ENCODE peak calls at places on chromosomes 3 and 15, in six cellular contexts. G, L, Y, N, Q and J are unnamed samples.

GRCh38 chr15:79682285-79682684 is 214.5 kb downstream of the MTHFS start:
- DNase-seq in L (no peak), N (no peak), G (peak; percentile 53), Y (peak; percentile 38), Q (no peak), J (no peak)

GRCh38 chr15:28956491-28956890 is 70.7 kb downstream of the APBA2 start:
- DNase-seq in G (no peak), Q (no peak), N (peak; percentile 29), Y (no peak), L (no peak), J (no peak)

GRCh38 chr3:188345223-188345622 is 191.3 kb downstream of the LPP start:
- DNase-seq in Y (no peak), G (no peak), N (no peak), L (no peak), Q (no peak), J (no peak)

GRCh38 chr15:89143503-89144162 is 55.4 kb downstream of the ABHD2 start:
- DNase-seq in Q (no peak), Y (peak; percentile 40), G (peak; percentile 90), N (no peak), L (no peak), J (no peak)

GRCh38 chr3:115623414-115623868 is at the start of gene GAP43:
- DNase-seq in Y (peak; percentile 15), N (no peak), L (no peak), G (peak; percentile 35), Q (peak; percentile 49), J (peak; percentile 31)

GRCh38 chr15:64144565-64145281 is 6.8 kb upstream of the SNX22 start:
- DNase-seq in N (no peak), G (no peak), Y (no peak), Q (no peak), L (no peak), J (no peak)

GRCh38 chr3:60917136-60917535 is 334.1 kb downstream of the FHIT start:
- DNase-seq in N (no peak), L (no peak), Y (no peak), Q (peak; percentile 33), G (no peak), J (no peak)

GRCh38 chr15:60396964-60397771 is 618 bp downstream of the ANXA2 start:
- DNase-seq in Y (peak; percentile 78), L (peak; percentile 43), Q (peak; percentile 83), N (peak; percentile 89), G (no peak), J (peak; percentile 84)

GRCh38 chr3:135159848-135160247 is 364.8 kb downstream of the EPHB1 start:
- DNase-seq in Y (no peak), Q (no peak), N (no peak), G (no peak), L (no peak), J (no peak)

GRCh38 chr3:125593991-125594574 is 1.2 kb downstream of the OSBPL11 start:
- DNase-seq in Q (no peak), L (no peak), N (no peak), G (no peak), Y (peak; percentile 30), J (no peak)

GRCh38 chr3:58560771-58561311 is 16.4 kb downstream of the FAM107A start:
- DNase-seq in N (no peak), G (peak; percentile 85), L (no peak), Y (peak; percentile 94), Q (peak; percentile 37), J (no peak)

GRCh38 chr3:32455609-32456428 is 46.8 kb downstream of the CMTM6 start:
- DNase-seq in Y (no peak), N (peak; percentile 62), Q (no peak), G (no peak), L (no peak), J (no peak)

GRCh38 chr3:100525753-100526612 is 33.6 kb downstream of the TMEM45A start:
- DNase-seq in Y (peak; percentile 81), G (no peak), N (no peak), L (no peak), Q (peak; percentile 21), J (no peak)

GRCh38 chr3:88005066-88005465 is 53.7 kb downstream of the CGGBP1 start:
- DNase-seq in Q (peak; percentile 12), G (no peak), N (no peak), L (no peak), Y (peak; percentile 66), J (no peak)

GRCh38 chr3:72274511-72275295 is 489.8 kb upstream of the PROK2 start:
- DNase-seq in G (peak; percentile 45), Y (no peak), L (no peak), Q (no peak), N (peak; percentile 76), J (peak; percentile 78)

GRCh38 chr3:172157566-172158258 is 118.3 kb downstream of the FNDC3B start:
- DNase-seq in Q (no peak), G (no peak), Y (no peak), N (no peak), L (no peak), J (no peak)

GRCh38 chr15:80991446-80991845 is 1.8 kb upstream of the MESD start:
- DNase-seq in N (peak; percentile 68), Q (no peak), G (peak; percentile 46), Y (peak; percentile 17), L (no peak), J (peak; percentile 60)

GRCh38 chr3:177479630-177480029 is 282.3 kb upstream of the TBL1XR1 start:
- DNase-seq in Y (no peak), L (no peak), G (no peak), Q (no peak), N (no peak), J (no peak)

GRCh38 chr3:44342191-44342790 is 3.7 kb downstream of the TCAIM start:
- DNase-seq in G (peak; percentile 45), L (no peak), N (no peak), Q (no peak), Y (no peak), J (no peak)

GRCh38 chr3:104990758-104991157 is 376.0 kb upstream of the ALCAM start:
- DNase-seq in G (no peak), N (no peak), Y (no peak), Q (no peak), L (no peak), J (no peak)

GRCh38 chr3:155778441-155778840 is 27.6 kb downstream of the C3orf33 start:
- DNase-seq in Y (no peak), G (no peak), N (no peak), Q (no peak), L (no peak), J (no peak)

GRCh38 chr3:183085634-183086390 is 13.5 kb downstream of the MCCC1 start:
- DNase-seq in Q (peak; percentile 41), Y (peak; percentile 39), L (no peak), G (no peak), N (no peak), J (no peak)

GRCh38 chr3:73604491-73604890 is 20.2 kb downstream of the PDZRN3 start:
- DNase-seq in L (no peak), Y (no peak), Q (no peak), N (no peak), G (no peak), J (no peak)

GRCh38 chr3:177106594-177106993 is 90.7 kb downstream of the TBL1XR1 start:
- DNase-seq in G (no peak), Y (no peak), L (no peak), N (no peak), Q (no peak), J (no peak)

GRCh38 chr15:47742334-47742733 is 25.0 kb downstream of the SEMA6D start:
- DNase-seq in N (no peak), Q (peak; percentile 82), L (no peak), G (no peak), Y (no peak), J (no peak)
- TF ChIP-seq CTCF in N (no peak), Q (no peak), L (no peak), G (no peak), Y (no peak), J (no peak)

GRCh38 chr3:152031321-152031720 is 157.9 kb downstream of the SUCNR1 start:
- DNase-seq in G (no peak), L (no peak), Y (no peak), N (no peak), Q (no peak), J (no peak)

GRCh38 chr3:152030320-152030719 is 156.9 kb downstream of the SUCNR1 start:
- DNase-seq in N (no peak), Y (no peak), G (no peak), Q (no peak), L (no peak), J (no peak)

GRCh38 chr3:152021951-152022461 is 148.6 kb downstream of the SUCNR1 start:
- DNase-seq in N (no peak), G (peak; percentile 1), Q (no peak), L (no peak), Y (peak; percentile 97), J (no peak)

GRCh38 chr3:152026033-152026556 is 152.7 kb downstream of the SUCNR1 start:
- DNase-seq in Y (peak; percentile 96), G (peak; percentile 67), N (no peak), Q (no peak), L (no peak), J (no peak)
- TF ChIP-seq CTCF in Y (peak; percentile 67), G (peak; percentile 35), N (peak; percentile 13), Q (peak; percentile 39), L (no peak), J (no peak)

GRCh38 chr15:93050648-93051047 is 38.4 kb downstream of the RGMA start:
- DNase-seq in N (no peak), Q (no peak), L (no peak), Y (no peak), G (no peak), J (no peak)

GRCh38 chr15:93051236-93052089 is 37.5 kb downstream of the RGMA start:
- DNase-seq in N (no peak), L (no peak), Q (no peak), Y (no peak), G (no peak), J (no peak)

GRCh38 chr15:93055211-93055763 is 33.7 kb downstream of the RGMA start:
- DNase-seq in L (no peak), N (no peak), Q (no peak), G (no peak), Y (no peak), J (peak; percentile 24)

GRCh38 chr15:93049914-93050534 is 39.0 kb downstream of the RGMA start:
- DNase-seq in N (no peak), L (peak; percentile 63), G (no peak), Y (no peak), Q (no peak), J (no peak)

DNA sequence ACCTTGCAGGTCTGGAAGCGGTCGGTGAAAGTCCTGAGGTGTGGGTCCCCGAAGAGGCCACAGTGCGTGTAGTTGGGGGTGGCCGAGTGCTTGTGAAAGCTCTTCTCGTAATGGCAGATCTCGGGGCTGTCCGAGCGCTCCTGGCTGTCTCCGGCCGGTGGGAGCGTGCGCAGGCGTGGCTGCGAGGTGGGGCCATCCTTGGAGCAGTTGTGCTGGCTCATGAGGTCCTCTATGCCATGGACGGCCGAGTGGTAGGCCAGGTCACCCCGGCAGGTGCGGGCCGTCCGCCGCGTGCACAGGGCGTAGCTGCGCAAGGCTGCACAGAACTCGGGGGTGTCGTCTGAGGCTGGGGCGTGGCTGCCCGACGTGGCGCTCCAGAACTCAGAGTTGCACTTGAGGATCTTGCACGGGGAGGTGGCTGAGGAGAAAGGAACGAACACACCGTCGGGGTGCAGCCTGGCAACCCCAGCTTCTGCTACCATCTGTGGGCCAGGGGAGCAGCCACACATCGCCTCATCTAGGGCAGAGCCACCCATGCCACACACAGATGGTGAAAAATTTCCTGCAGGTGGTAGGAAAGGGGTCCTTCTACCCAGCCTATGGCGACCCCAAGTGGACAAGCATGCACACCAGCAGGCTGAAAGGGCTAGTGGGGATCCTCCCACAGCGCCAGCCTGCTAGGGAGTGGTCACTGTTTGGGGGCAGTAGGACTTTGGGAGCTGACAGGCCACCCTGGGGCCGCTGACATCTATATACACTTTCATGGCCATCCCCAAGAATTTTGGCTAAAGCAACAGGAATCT is 36.7 kb downstream of the RGMA start:
- DNase-seq in Q (no peak), Y (peak; percentile 17), G (no peak), N (no peak), L (no peak), J (peak; percentile 24)
- TF ChIP-seq CTCF in Q (no peak), Y (peak; percentile 47), G (no peak), N (no peak), L (no peak), J (no peak)

GRCh38 chr3:78204977-78205376 is 1165.1 kb downstream of the ROBO2 start:
- DNase-seq in Q (peak; percentile 57), G (peak; percentile 68), Y (peak; percentile 82), L (no peak), N (no peak), J (no peak)
- TF ChIP-seq CTCF in Q (no peak), G (peak; percentile 22), Y (peak; percentile 77), L (no peak), N (no peak), J (no peak)